ENCODE peak calls at places on chromosomes 1 and 21, in nine cellular contexts. I, H, R, N, W, M, P, X and U are unnamed samples.

GRCh38 chr1:61397495-61397894 is 315.1 kb downstream of the NFIA start:
- DNase-seq in W (no peak), H (no peak), X (no peak), N (no peak), I (no peak), P (no peak), M (no peak), R (no peak), U (no peak)

GRCh38 chr1:5423109-5423508 is 569.1 kb downstream of the NPHP4 start:
- DNase-seq in R (no peak), W (peak; percentile 63), N (peak; percentile 42), P (no peak), I (no peak), H (no peak), M (no peak), X (peak; percentile 79), U (no peak)

GRCh38 chr1:115564201-115564600 is 77.6 kb upstream of the VANGL1 start:
- DNase-seq in H (no peak), I (peak; percentile 32), R (no peak), N (peak; percentile 54), W (no peak), P (no peak), M (no peak), X (no peak), U (no peak)

GRCh38 chr1:3495776-3496745 is 41.6 kb downstream of the ARHGEF16 start:
- DNase-seq in H (no peak), R (no peak), P (no peak), X (no peak), W (no peak), I (peak; percentile 61), N (no peak), M (peak; percentile 55), U (no peak)

GRCh38 chr1:173356211-173356762 is 120.8 kb upstream of the PRDX6 start:
- DNase-seq in I (no peak), H (no peak), N (no peak), R (no peak), W (no peak), P (no peak), M (no peak), X (no peak), U (no peak)

GRCh38 chr1:227728059-227728891 is 6.8 kb downstream of the JMJD4 start:
- DNase-seq in M (peak; percentile 25), N (peak; percentile 93), P (peak; percentile 63), W (peak; percentile 92), H (peak; percentile 56), X (peak; percentile 91), I (peak; percentile 75), R (peak; percentile 88), U (no peak)

GRCh38 chr1:99594205-99594604 is 51.7 kb upstream of the PALMD start:
- DNase-seq in W (no peak), M (no peak), R (no peak), X (no peak), I (no peak), H (no peak), P (no peak), N (no peak), U (no peak)

GRCh38 chr1:95027046-95027445 is 45.7 kb downstream of the ALG14 start:
- DNase-seq in H (no peak), X (no peak), W (no peak), N (no peak), R (no peak), M (no peak), P (no peak), I (no peak), U (no peak)

GRCh38 chr1:21749109-21749508 is 33.8 kb downstream of the USP48 start:
- DNase-seq in X (no peak), I (no peak), R (no peak), H (no peak), N (no peak), M (no peak), P (no peak), W (no peak), U (no peak)

GRCh38 chr1:40818264-40818961 is 34.8 kb downstream of the KCNQ4 start:
- DNase-seq in X (peak; percentile 94), P (peak; percentile 78), I (peak; percentile 49), H (peak; percentile 85), W (peak; percentile 87), M (no peak), R (no peak), N (peak; percentile 93), U (peak; percentile 85)

GRCh38 chr1:183144752-183145151 is 41.3 kb upstream of the LAMC2 start:
- DNase-seq in R (no peak), N (no peak), W (no peak), X (no peak), M (no peak), I (no peak), P (no peak), H (no peak), U (no peak)

GRCh38 chr21:14487490-14488432 is 58.4 kb downstream of the SAMSN1 start:
- DNase-seq in N (no peak), R (no peak), P (no peak), H (no peak), W (no peak), M (no peak), I (no peak), X (no peak), U (no peak)

GRCh38 chr1:190578015-190578414 is 100.4 kb upstream of the BRINP3 start:
- DNase-seq in X (no peak), R (no peak), P (no peak), I (peak; percentile 74), M (no peak), N (no peak), W (no peak), H (no peak), U (no peak)

GRCh38 chr1:3349161-3349967 is 105.1 kb upstream of the ARHGEF16 start:
- DNase-seq in H (no peak), N (peak; percentile 78), I (no peak), R (peak; percentile 91), M (no peak), P (no peak), W (no peak), X (no peak), U (no peak)

GRCh38 chr1:43786201-43786958 is 79.0 kb downstream of the ST3GAL3 start:
- DNase-seq in X (no peak), M (no peak), R (no peak), H (no peak), N (no peak), P (no peak), W (no peak), I (no peak), U (no peak)

GRCh38 chr1:222643603-222643936 is 25.7 kb downstream of the MIA3 start:
- DNase-seq in M (no peak), X (no peak), I (no peak), H (no peak), R (no peak), N (no peak), P (no peak), W (no peak), U (no peak)

GRCh38 chr21:32844653-32845443 is 73.3 kb upstream of the PAXBP1 start:
- DNase-seq in P (no peak), N (no peak), X (no peak), R (no peak), M (peak; percentile 50), H (no peak), W (no peak), I (peak; percentile 68), U (no peak)

GRCh38 chr1:154849645-154850131 is 20.4 kb downstream of the KCNN3 start:
- DNase-seq in I (peak; percentile 34), W (no peak), N (no peak), P (no peak), H (peak; percentile 39), X (no peak), R (no peak), M (no peak), U (no peak)

GRCh38 chr1:213055087-213055591 is 4.1 kb downstream of the RPS6KC1 start:
- DNase-seq in M (no peak), P (no peak), R (no peak), N (no peak), X (no peak), W (no peak), H (no peak), I (no peak), U (no peak)

GRCh38 chr1:119779869-119780356 is 11.2 kb upstream of the HMGCS2 start:
- DNase-seq in H (no peak), X (no peak), I (peak; percentile 17), M (no peak), N (no peak), P (no peak), R (no peak), W (peak; percentile 63), U (no peak)

GRCh38 chr1:29808141-29808995 is 572.0 kb downstream of the PTPRU start:
- DNase-seq in R (peak; percentile 63), N (no peak), M (no peak), W (no peak), I (no peak), X (no peak), P (no peak), H (no peak), U (no peak)

GRCh38 chr21:42419845-42420244 is 16.1 kb downstream of the UBASH3A start:
- DNase-seq in H (no peak), P (no peak), R (no peak), N (no peak), M (no peak), X (peak; percentile 2), W (no peak), I (no peak), U (no peak)

GRCh38 chr1:220281159-220281574 is 8.9 kb upstream of the RAB3GAP2 start:
- DNase-seq in X (no peak), N (peak; percentile 20), P (no peak), M (peak; percentile 26), W (no peak), H (no peak), R (no peak), I (peak; percentile 54), U (no peak)

GRCh38 chr1:209876091-209876800 is 48.5 kb downstream of the UTP25 start:
- DNase-seq in H (no peak), W (no peak), R (no peak), I (no peak), M (no peak), P (no peak), X (no peak), N (no peak), U (no peak)

GRCh38 chr1:226181996-226182714 is 4.4 kb downstream of the ACBD3 start:
- DNase-seq in R (no peak), H (no peak), I (peak; percentile 68), X (no peak), M (peak; percentile 33), N (no peak), P (no peak), W (peak; percentile 72), U (peak; percentile 25)

GRCh38 chr1:40708750-40709099 is 17.2 kb downstream of the NFYC start:
- DNase-seq in X (no peak), P (no peak), N (peak; percentile 77), H (no peak), I (peak; percentile 92), W (no peak), M (no peak), R (no peak), U (no peak)

GRCh38 chr1:80509965-80510522 is 1290.7 kb upstream of the ADGRL2 start:
- DNase-seq in X (no peak), R (no peak), M (no peak), N (peak; percentile 41), I (no peak), W (no peak), H (no peak), P (no peak), U (no peak)

GRCh38 chr21:23968722-23969647 is 1638.3 kb downstream of the MRPL39 start:
- DNase-seq in I (peak; percentile 49), P (no peak), H (peak; percentile 51), X (peak; percentile 88), M (peak; percentile 18), N (peak; percentile 15), R (no peak), W (no peak), U (peak; percentile 90)

GRCh38 chr1:169427081-169427611 is at the start of gene CCDC181:
- DNase-seq in N (peak; percentile 81), W (peak; percentile 67), I (peak; percentile 65), X (peak; percentile 72), R (peak; percentile 76), P (no peak), H (peak; percentile 63), M (peak; percentile 67), U (peak; percentile 32)

GRCh38 chr1:68207129-68207689 is 25.1 kb downstream of the WLS start:
- DNase-seq in R (no peak), H (no peak), I (peak; percentile 79), P (no peak), N (no peak), W (no peak), M (no peak), X (no peak), U (no peak)

GRCh38 chr21:46004168-46004861 is 22.7 kb downstream of the COL6A1 start:
- DNase-seq in W (no peak), M (no peak), X (peak; percentile 66), I (no peak), H (no peak), P (no peak), R (no peak), N (no peak), U (peak; percentile 7)